ENCODE peak calls at places on chromosome 14, in ten cellular contexts. L, C, W, E, V, A, T, Q, G and D are unnamed samples.

GRCh38 chr14:32400480-32400879 is 71.4 kb downstream of the AKAP6 start:
- DNase-seq in L (no peak), C (no peak), W (no peak), E (no peak), V (no peak), A (no peak), T (no peak), Q (no peak), G (no peak), D (no peak)

GRCh38 chr14:64800000-64800399 is 79.7 kb downstream of the SPTB start:
- DNase-seq in L (no peak), C (peak), W (peak), E (no peak), V (no peak), A (no peak), T (no peak), Q (peak), G (no peak), D (no peak)

GRCh38 chr14:65901595-65901994 is 489.1 kb downstream of the FUT8 start:
- DNase-seq in L (no peak), C (no peak), W (no peak), E (no peak), V (no peak), A (no peak), T (no peak), Q (no peak), G (no peak), D (no peak)

GRCh38 chr14:42855159-42855558 is 1248.5 kb downstream of the LRFN5 start:
- DNase-seq in L (no peak), C (no peak), W (no peak), E (no peak), V (no peak), A (no peak), T (no peak), Q (no peak), G (no peak), D (no peak)

GRCh38 chr14:30974628-30975027 is 50.8 kb upstream of the AP4S1 start:
- DNase-seq in L (no peak), C (no peak), W (no peak), E (no peak), V (no peak), A (no peak), T (no peak), Q (no peak), G (no peak), D (no peak)

GRCh38 chr14:96125536-96125935 is 79.1 kb upstream of the BDKRB2 start:
- DNase-seq in L (no peak), C (no peak), W (no peak), E (no peak), V (no peak), A (no peak), T (peak), Q (no peak), G (no peak), D (no peak)

GRCh38 chr14:95482967-95483842 is 33.2 kb downstream of the SYNE3 start:
- DNase-seq in L (peak), C (no peak), W (peak), E (peak), V (no peak), A (no peak), T (peak), Q (no peak), G (peak), D (no peak)

GRCh38 chr14:81450100-81450531 is 50.0 kb upstream of the STON2 start:
- DNase-seq in L (peak), C (no peak), W (no peak), E (peak), V (no peak), A (no peak), T (peak), Q (no peak), G (no peak), D (no peak)

GRCh38 chr14:22569106-22569748 is 19.8 kb downstream of the DAD1 start:
- DNase-seq in L (no peak), C (peak), W (no peak), E (no peak), V (no peak), A (no peak), T (no peak), Q (no peak), G (no peak), D (no peak)

GRCh38 chr14:51849095-51849494 is 11.3 kb upstream of the GNG2 start:
- DNase-seq in L (no peak), C (peak), W (no peak), E (no peak), V (no peak), A (no peak), T (no peak), Q (peak), G (no peak), D (no peak)

GRCh38 chr14:37172024-37172869 is at the start of gene SLC25A21:
- DNase-seq in L (peak), C (peak), W (peak), E (peak), V (peak), A (no peak), T (no peak), Q (no peak), G (peak), D (peak)
- TF ChIP-seq CTCF in L (peak), C (no peak), W (no peak), E (no peak), V (peak), A (no peak), T (no peak), Q (no peak), G (no peak), D (peak)

DNA sequence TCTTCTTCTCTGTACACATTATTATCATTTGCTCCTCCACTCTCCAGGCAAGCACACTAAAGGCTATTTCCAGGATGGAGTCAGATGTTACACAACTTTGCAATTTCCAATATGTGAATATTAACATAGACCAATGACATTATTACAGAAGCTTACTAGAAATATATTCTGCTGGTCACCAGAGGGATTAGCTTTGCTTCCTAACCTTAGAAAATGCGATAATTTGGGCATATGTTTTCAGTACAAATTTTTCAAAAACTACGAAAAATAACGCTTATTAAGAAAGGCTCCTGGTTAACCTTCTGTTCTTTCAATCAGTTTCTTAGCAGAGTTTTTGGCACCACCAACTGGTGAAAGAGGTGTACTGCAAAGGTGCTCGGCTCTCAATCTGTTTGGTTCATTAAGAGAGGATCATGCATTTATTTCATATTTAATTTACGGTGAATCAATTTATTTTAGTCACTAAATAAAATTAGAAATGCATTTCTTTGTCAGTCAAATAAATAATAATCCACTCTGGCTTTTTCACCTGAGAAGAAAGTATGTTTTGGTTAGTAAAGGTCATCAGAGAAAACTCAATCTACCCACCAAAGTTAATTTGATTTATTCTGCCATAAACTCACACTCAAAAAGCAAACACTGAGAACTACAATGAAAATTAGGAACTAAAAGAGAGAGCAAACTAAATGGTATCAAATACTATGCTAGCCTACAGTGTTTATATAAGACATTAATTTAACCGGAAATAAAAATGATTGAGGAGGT is 39.2 kb downstream of the EFCAB11 start:
- DNase-seq in L (peak), C (peak), W (peak), E (peak), V (peak), A (peak), T (peak), Q (peak), G (peak), D (no peak)
- TF ChIP-seq CTCF in L (peak), C (peak), W (peak), E (peak), V (peak), A (peak), T (peak), Q (peak), G (peak), D (peak)

DNA sequence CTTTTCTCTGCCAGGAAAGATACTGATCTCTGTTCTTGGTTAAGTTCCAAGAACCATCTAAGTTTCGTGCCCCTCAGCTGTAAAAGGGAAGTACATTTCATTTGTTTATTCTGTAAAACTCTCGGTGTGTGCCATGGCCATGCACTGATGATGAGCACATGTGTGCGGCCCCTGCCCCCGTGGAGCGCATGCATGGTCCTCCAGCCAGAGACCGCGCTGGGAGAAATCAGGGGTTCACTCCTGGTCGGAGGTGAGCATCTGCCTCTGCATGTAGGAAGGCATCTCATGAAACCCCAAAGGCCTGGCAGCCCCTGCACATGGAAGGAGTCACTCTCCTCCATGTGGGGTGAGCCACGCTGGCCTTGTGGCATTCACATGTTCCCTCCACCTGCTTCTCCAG is 102.5 kb upstream of the RTL1 start:
- DNase-seq in L (peak), C (no peak), W (no peak), E (no peak), V (no peak), A (no peak), T (no peak), Q (no peak), G (no peak), D (no peak)
- TF ChIP-seq CTCF in L (no peak), C (no peak), W (no peak), E (no peak), V (no peak), A (no peak), T (no peak), Q (no peak), G (no peak), D (no peak)

DNA sequence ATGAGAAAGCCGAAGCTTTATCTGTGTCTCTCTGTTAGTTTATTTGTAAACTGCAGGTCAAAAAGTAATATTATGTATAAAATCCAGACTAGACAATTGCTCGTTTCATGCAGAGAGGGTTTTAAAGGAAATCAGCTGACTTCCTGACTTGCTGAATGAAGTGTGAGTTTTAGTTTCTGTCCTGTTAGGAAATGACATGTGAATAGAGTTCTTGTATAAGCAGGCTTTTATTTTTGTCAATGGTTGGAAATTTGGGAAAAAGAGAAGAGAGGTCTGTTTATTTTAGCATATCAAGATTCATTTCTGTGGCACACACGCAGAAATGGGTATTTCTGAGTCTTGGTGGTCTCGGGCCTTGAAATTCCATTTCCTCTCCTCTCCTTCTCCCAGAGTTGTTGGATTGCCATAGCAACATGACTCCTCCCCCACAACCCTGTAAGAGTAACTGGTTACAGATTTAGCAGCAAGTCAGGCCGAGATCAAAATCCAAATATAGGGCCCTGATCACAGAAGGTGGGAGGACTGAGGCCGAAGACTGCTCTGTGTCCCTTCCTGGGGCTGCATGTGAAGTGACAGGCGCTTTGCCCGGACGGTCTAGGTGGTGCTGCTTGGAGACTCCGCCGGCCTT is 60.9 kb downstream of the SAMD4A start:
- DNase-seq in L (peak), C (peak), W (no peak), E (peak), V (peak), A (peak), T (no peak), Q (peak), G (no peak), D (no peak)
- TF ChIP-seq CTCF in L (no peak), C (no peak), W (no peak), E (no peak), V (no peak), A (no peak), T (no peak), Q (no peak), G (no peak), D (no peak)

GRCh38 chr14:102578821-102579220 is 13.6 kb upstream of the RCOR1 start:
- DNase-seq in L (no peak), C (no peak), W (no peak), E (no peak), V (no peak), A (no peak), T (no peak), Q (no peak), G (no peak), D (no peak)

GRCh38 chr14:102579696-102580551 is 12.5 kb upstream of the RCOR1 start:
- DNase-seq in L (peak), C (no peak), W (no peak), E (no peak), V (no peak), A (no peak), T (peak), Q (no peak), G (no peak), D (no peak)

GRCh38 chr14:102581193-102581592 is 11.3 kb upstream of the RCOR1 start:
- DNase-seq in L (no peak), C (no peak), W (no peak), E (no peak), V (no peak), A (no peak), T (no peak), Q (no peak), G (no peak), D (no peak)

GRCh38 chr14:102583726-102584125 is 8.7 kb upstream of the RCOR1 start:
- DNase-seq in L (no peak), C (no peak), W (no peak), E (no peak), V (no peak), A (no peak), T (no peak), Q (no peak), G (no peak), D (no peak)

GRCh38 chr14:102580552-102581110 is 11.8 kb upstream of the RCOR1 start:
- DNase-seq in L (no peak), C (no peak), W (no peak), E (no peak), V (no peak), A (no peak), T (peak), Q (no peak), G (no peak), D (no peak)
- TF ChIP-seq CTCF in L (no peak), C (no peak), W (no peak), E (no peak), V (no peak), A (no peak), T (no peak), Q (no peak), G (no peak), D (no peak)